ENCODE peak calls at places on chromosomes 2 and 18, in four cellular contexts. P is NCI-H510A treated with DMSO at 0.1 percent for 48 hours, C is activated T-helper 1 cell treated with Interleukin-2 at 50 U/mL for 16 hours, X is AG09309. H is an unnamed sample.

GRCh38 chr18:805008-805754 is 6.9 kb downstream of the YES1 start:
- DNase-seq in P (no peak), C (no peak), X (no peak), H (no peak)

GRCh38 chr2:14492920-14493503 is 139.5 kb upstream of the LRATD1 start:
- DNase-seq in P (no peak), C (no peak), X (peak), H (peak)

GRCh38 chr2:30679416-30680088 is 127.7 kb downstream of the CAPN13 start:
- DNase-seq in P (no peak), C (no peak), X (peak), H (peak)

GRCh38 chr18:74604774-74605173 is 7.1 kb downstream of the ZNF407 start:
- DNase-seq in P (no peak), C (no peak), X (no peak), H (peak)

GRCh38 chr2:221467610-221468009 is 104.5 kb downstream of the EPHA4 start:
- DNase-seq in P (no peak), C (no peak), X (no peak), H (peak)

GRCh38 chr18:46156124-46156745 is 52.0 kb downstream of the HAUS1 start:
- DNase-seq in P (no peak), C (no peak), X (no peak), H (no peak)

GRCh38 chr2:241811952-241812729 is 3.1 kb downstream of the NEU4 start:
- DNase-seq in P (no peak), C (no peak), X (no peak), H (no peak)

GRCh38 chr18:77478619-77479018 is 229.0 kb downstream of the GALR1 start:
- DNase-seq in P (no peak), C (no peak), X (no peak), H (no peak)

GRCh38 chr2:51290725-51291124 is 258.8 kb upstream of the NRXN1 start:
- DNase-seq in P (no peak), C (no peak), X (no peak), H (no peak)

GRCh38 chr2:88090446-88091283 is 23.0 kb downstream of the SMYD1 start:
- DNase-seq in P (no peak), C (no peak), X (no peak), H (no peak)

GRCh38 chr2:1884933-1885580 is 140.7 kb upstream of the PXDN start:
- DNase-seq in P (no peak), C (no peak), X (no peak), H (no peak)

GRCh38 chr2:187642498-187642897 is 88.3 kb upstream of the TFPI start:
- DNase-seq in P (no peak), C (no peak), X (no peak), H (no peak)

GRCh38 chr2:144519934-144520717 is at the start of gene ZEB2:
- DNase-seq in P (no peak), C (no peak), X (peak), H (peak)

GRCh38 chr2:10911291-10912075 is at the start of gene KCNF1:
- DNase-seq in P (peak), C (no peak), X (no peak), H (peak)

GRCh38 chr2:240149943-240150784 is 9.7 kb upstream of the OTOS start:
- DNase-seq in P (no peak), C (no peak), X (no peak), H (peak)

GRCh38 chr2:121382744-121383143 is 97.7 kb upstream of the TFCP2L1 start:
- DNase-seq in P (no peak), C (no peak), X (no peak), H (no peak)

GRCh38 chr2:11357428-11357972 is 13.1 kb upstream of the ROCK2 start:
- DNase-seq in P (no peak), C (no peak), X (no peak), H (no peak)

GRCh38 chr2:70043252-70043875 is 43.9 kb upstream of the PCBP1 start:
- DNase-seq in P (no peak), C (no peak), X (no peak), H (no peak)

GRCh38 chr2:235098736-235099494 is 147.1 kb downstream of the SH3BP4 start:
- DNase-seq in P (no peak), C (no peak), X (peak), H (peak)

GRCh38 chr2:96344011-96344410 is 8.4 kb downstream of the NCAPH start:
- DNase-seq in P (no peak), C (peak), X (no peak), H (no peak)

GRCh38 chr2:152415811-152416210 is 80.8 kb downstream of the FMNL2 start:
- DNase-seq in P (no peak), C (no peak), X (no peak), H (peak)

GRCh38 chr2:232203936-232204335 is 174.6 kb upstream of the ALPP start:
- DNase-seq in P (no peak), C (no peak), X (no peak), H (peak)

GRCh38 chr2:71672640-71673401 is 219.5 kb downstream of the DYSF start:
- DNase-seq in P (no peak), C (no peak), X (no peak), H (no peak)

GRCh38 chr2:673615-674318 is 3.4 kb downstream of the TMEM18 start:
- DNase-seq in P (no peak), C (no peak), X (peak), H (peak)

GRCh38 chr2:157866666-157867642 is 9.2 kb downstream of the ACVR1 start:
- DNase-seq in P (no peak), C (no peak), X (no peak), H (no peak)

GRCh38 chr18:34223893-34224422 is 755 bp downstream of the NOL4 start:
- DNase-seq in P (peak), C (no peak), X (no peak), H (peak)

GRCh38 chr2:30932850-30933249 is 125.6 kb upstream of the CAPN13 start:
- DNase-seq in P (no peak), C (no peak), X (no peak), H (no peak)